ENCODE peak calls at places on chromosomes 6 and 20, in nine cellular contexts. H is fibroblast of mammary gland; E is GM23248; L is NAMALWA; G is germinal center; S is endothelial cell of umbilical vein; F is non-pigmented ciliary epithelial cell; X is stimulated activated CD8-positive, alpha-beta memory T cell treated with anti-CD3 and anti-CD28 coated beads, Interleukin-12 subunit alpha, Interleukin-12 subunit beta, amount 100 ng/mL, for 4 hours; M is effector memory CD4-positive, alpha-beta T cell. J is an unnamed sample.

GRCh38 chr20:45044084-45044573 is 56.8 kb downstream of the KCNS1 start:
- DNase-seq in H (peak), E (peak), L (peak), G (peak), S (peak), F (no peak), X (no peak), M (peak), J (peak)

GRCh38 chr20:61436268-61436667 is 184.2 kb downstream of the CDH4 start:
- DNase-seq in H (peak), E (peak), L (no peak), G (no peak), S (no peak), F (peak), X (no peak), M (no peak), J (peak)

GRCh38 chr6:170091000-170091638 is 199.8 kb downstream of the DLL1 start:
- DNase-seq in H (no peak), E (no peak), L (no peak), G (no peak), S (no peak), F (no peak), X (no peak), M (no peak), J (no peak)

GRCh38 chr20:49563015-49563980 is 4.6 kb downstream of the PTGIS start:
- DNase-seq in H (no peak), E (peak), L (no peak), G (no peak), S (no peak), F (no peak), X (no peak), M (no peak), J (no peak)

GRCh38 chr6:154410619-154411044 is 54.0 kb upstream of the IPCEF1 start:
- DNase-seq in H (peak), E (peak), L (no peak), G (no peak), S (peak), F (peak), X (no peak), M (no peak), J (peak)

GRCh38 chr6:15480546-15480945 is 182.3 kb downstream of the DTNBP1 start:
- DNase-seq in H (no peak), E (no peak), L (no peak), G (no peak), S (no peak), F (no peak), X (no peak), M (no peak), J (no peak)

GRCh38 chr20:726160-726559 is 42.1 kb downstream of the SLC52A3 start:
- DNase-seq in H (no peak), E (no peak), L (no peak), G (no peak), S (no peak), F (no peak), X (no peak), M (no peak), J (no peak)

GRCh38 chr20:62728028-62728780 is 19.6 kb downstream of the NTSR1 start:
- DNase-seq in H (no peak), E (no peak), L (no peak), G (no peak), S (no peak), F (no peak), X (no peak), M (no peak), J (no peak)

GRCh38 chr6:129663531-129663930 is 46.4 kb downstream of the ARHGAP18 start:
- DNase-seq in H (no peak), E (no peak), L (no peak), G (no peak), S (peak), F (no peak), X (no peak), M (no peak), J (no peak)

GRCh38 chr6:73942581-73942980 is 246.6 kb downstream of the CD109 start:
- DNase-seq in H (peak), E (peak), L (peak), G (no peak), S (no peak), F (peak), X (no peak), M (no peak), J (peak)

GRCh38 chr20:29743101-29743931 is 1514.1 kb upstream of the DEFB115 start:
- DNase-seq in H (no peak), E (no peak), L (no peak), G (no peak), S (no peak), F (no peak), X (no peak), M (no peak), J (no peak)

GRCh38 chr6:139257821-139258398 is 33.9 kb downstream of the TXLNB start:
- DNase-seq in H (no peak), E (no peak), L (no peak), G (no peak), S (no peak), F (no peak), X (no peak), M (no peak), J (no peak)

GRCh38 chr20:50152394-50153152 is 950 bp downstream of the PEDS1 start:
- DNase-seq in H (no peak), E (peak), L (no peak), G (no peak), S (peak), F (no peak), X (no peak), M (no peak), J (no peak)

GRCh38 chr20:40763646-40764295 is 74.7 kb upstream of the MAFB start:
- DNase-seq in H (no peak), E (peak), L (no peak), G (no peak), S (peak), F (no peak), X (no peak), M (no peak), J (no peak)

GRCh38 chr20:3707508-3707899 is 4.9 kb downstream of the SIGLEC1 start:
- DNase-seq in H (no peak), E (no peak), L (no peak), G (no peak), S (no peak), F (no peak), X (no peak), M (no peak), J (no peak)

GRCh38 chr20:19995220-19995863 is 21.8 kb upstream of the NAA20 start:
- DNase-seq in H (peak), E (peak), L (peak), G (peak), S (peak), F (no peak), X (no peak), M (no peak), J (peak)